ENCODE peak calls at places on chromosomes 4 and X, in nine cellular contexts. G is ascending aorta, F is NT2/D1, Q is NCI-H1092 treated with DMSO at 0.1 percent for 48 hours, O is mucosa of gallbladder, C is posterior cingulate gyrus, P is AG09309, U is KG1, T is iris pigment epithelial cell. Z is an unnamed sample.
A peak's percentile ranks its signal among the peaks of the same experiment; 100 is the strongest.

GRCh38 chr4:111991797-111992196 is 153.5 kb upstream of the FAM241A start:
- DNase-seq in G (no peak), F (no peak), Q (no peak), O (no peak), C (no peak), P (no peak), U (no peak), T (peak; percentile 82), Z (no peak)

GRCh38 chr4:3369781-3370660 is 71.7 kb upstream of the HGFAC start:
- DNase-seq in G (no peak), F (peak; percentile 66), Q (peak; percentile 76), O (peak; percentile 52), C (no peak), P (peak; percentile 80), U (peak; percentile 57), T (peak; percentile 92), Z (peak; percentile 44)

GRCh38 chr4:128228778-128229457 is 58.7 kb downstream of the PGRMC2 start:
- DNase-seq in G (no peak), F (no peak), Q (peak; percentile 21), O (no peak), C (no peak), P (peak; percentile 33), U (no peak), T (peak; percentile 24), Z (no peak)

GRCh38 chrX:148811236-148811635 is 310.8 kb downstream of the AFF2 start:
- DNase-seq in G (no peak), F (no peak), Q (no peak), O (no peak), C (no peak), P (no peak), U (no peak), T (no peak), Z (no peak)

GRCh38 chr4:187016101-187016500 is 292.4 kb upstream of the FAT1 start:
- DNase-seq in G (no peak), F (no peak), Q (no peak), O (no peak), C (no peak), P (no peak), U (no peak), T (no peak), Z (no peak)

GRCh38 chrX:150873616-150874015 is 24.9 kb downstream of the CD99L2 start:
- DNase-seq in G (peak; percentile 76), F (no peak), Q (no peak), O (no peak), C (no peak), P (no peak), U (no peak), T (peak; percentile 35), Z (peak; percentile 6)

GRCh38 chr4:143097751-143098150 is 87.0 kb upstream of the USP38 start:
- DNase-seq in G (no peak), F (no peak), Q (no peak), O (no peak), C (no peak), P (no peak), U (no peak), T (no peak), Z (no peak)

GRCh38 chrX:103656623-103657022 is 27.8 kb downstream of the TCEAL1 start:
- DNase-seq in G (no peak), F (no peak), Q (no peak), O (no peak), C (no peak), P (peak; percentile 56), U (no peak), T (peak; percentile 58), Z (no peak)

GRCh38 chrX:84993150-84993549 is 10.5 kb upstream of the APOOL start:
- DNase-seq in G (no peak), F (no peak), Q (no peak), O (no peak), C (no peak), P (no peak), U (no peak), T (no peak), Z (no peak)

GRCh38 chrX:53236025-53236679 is 11.1 kb upstream of the KDM5C start:
- DNase-seq in G (no peak), F (no peak), Q (no peak), O (no peak), C (no peak), P (no peak), U (no peak), T (no peak), Z (no peak)

GRCh38 chr4:146520894-146521542 is 722 bp downstream of the SLC10A7 start:
- DNase-seq in G (no peak), F (no peak), Q (peak; percentile 19), O (peak; percentile 16), C (no peak), P (peak; percentile 23), U (no peak), T (peak; percentile 82), Z (peak; percentile 6)

GRCh38 chr4:140372607-140373327 is 679 bp upstream of the SCOC start:
- DNase-seq in G (no peak), F (no peak), Q (peak; percentile 73), O (no peak), C (no peak), P (no peak), U (peak; percentile 43), T (peak; percentile 21), Z (peak; percentile 14)

GRCh38 chr4:146436423-146437162 is 85.1 kb downstream of the SLC10A7 start:
- DNase-seq in G (no peak), F (no peak), Q (no peak), O (no peak), C (no peak), P (no peak), U (no peak), T (peak; percentile 11), Z (no peak)

GRCh38 chrX:136306182-136306581 is 5.4 kb downstream of the ADGRG4 start:
- DNase-seq in G (no peak), F (no peak), Q (no peak), O (no peak), C (no peak), P (no peak), U (no peak), T (no peak), Z (no peak)

GRCh38 chr4:106444557-106444956 is 76.0 kb upstream of the GIMD1 start:
- DNase-seq in G (no peak), F (no peak), Q (no peak), O (no peak), C (no peak), P (peak; percentile 51), U (no peak), T (peak; percentile 66), Z (no peak)

GRCh38 chrX:109475174-109475891 is 6.6 kb downstream of the GUCY2F start:
- DNase-seq in G (no peak), F (no peak), Q (peak; percentile 46), O (peak; percentile 34), C (no peak), P (no peak), U (no peak), T (peak; percentile 40), Z (peak; percentile 3)

GRCh38 chrX:154352466-154352865 is 22.0 kb downstream of the FLNA start:
- DNase-seq in G (no peak), F (no peak), Q (no peak), O (no peak), C (no peak), P (no peak), U (no peak), T (no peak), Z (no peak)

GRCh38 chr4:6085028-6085942 is 67.1 kb upstream of the C4orf50 start:
- DNase-seq in G (no peak), F (no peak), Q (no peak), O (no peak), C (no peak), P (no peak), U (no peak), T (no peak), Z (no peak)

GRCh38 chr4:30801876-30802275 is 81.7 kb downstream of the PCDH7 start:
- DNase-seq in G (no peak), F (no peak), Q (no peak), O (no peak), C (no peak), P (no peak), U (no peak), T (no peak), Z (no peak)

GRCh38 chr4:3765271-3766206 is 646 bp upstream of the ADRA2C start:
- DNase-seq in G (peak; percentile 89), F (no peak), Q (peak; percentile 34), O (peak; percentile 30), C (peak; percentile 72), P (peak; percentile 4), U (peak; percentile 2), T (peak; percentile 80), Z (peak; percentile 30)

GRCh38 chr4:8082517-8083055 is 76.0 kb downstream of the ABLIM2 start:
- DNase-seq in G (no peak), F (no peak), Q (no peak), O (no peak), C (no peak), P (no peak), U (no peak), T (no peak), Z (no peak)

GRCh38 chr4:39124885-39125599 is 57.3 kb upstream of the WDR19 start:
- DNase-seq in G (no peak), F (no peak), Q (no peak), O (no peak), C (no peak), P (no peak), U (no peak), T (no peak), Z (no peak)

GRCh38 chrX:101078716-101079115 is at the start of gene TMEM35A:
- DNase-seq in G (no peak), F (peak; percentile 33), Q (peak; percentile 27), O (no peak), C (peak; percentile 36), P (no peak), U (no peak), T (peak; percentile 36), Z (no peak)

GRCh38 chr4:155403886-155404285 is 27.1 kb upstream of the MAP9 start:
- DNase-seq in G (no peak), F (peak; percentile 13), Q (peak; percentile 5), O (no peak), C (no peak), P (peak; percentile 14), U (no peak), T (peak; percentile 66), Z (no peak)

GRCh38 chr4:177123811-177124210 is 185.9 kb upstream of the NEIL3 start:
- DNase-seq in G (no peak), F (no peak), Q (no peak), O (no peak), C (no peak), P (no peak), U (no peak), T (no peak), Z (no peak)

GRCh38 chr4:10296730-10297129 is 160.5 kb downstream of the ZNF518B start:
- DNase-seq in G (no peak), F (peak; percentile 5), Q (no peak), O (no peak), C (no peak), P (no peak), U (no peak), T (no peak), Z (no peak)

GRCh38 chr4:156971623-156972369 is at the start of gene PDGFC:
- DNase-seq in G (peak; percentile 90), F (no peak), Q (peak; percentile 51), O (peak; percentile 76), C (peak; percentile 46), P (no peak), U (no peak), T (peak; percentile 85), Z (no peak)

GRCh38 chr4:153513596-153513995 is 47.4 kb downstream of the TMEM131L start:
- DNase-seq in G (no peak), F (no peak), Q (no peak), O (no peak), C (no peak), P (peak; percentile 55), U (no peak), T (peak; percentile 65), Z (no peak)

GRCh38 chr4:152038238-152038637 is 277.4 kb upstream of the GATB start:
- DNase-seq in G (no peak), F (no peak), Q (no peak), O (no peak), C (no peak), P (no peak), U (no peak), T (peak; percentile 62), Z (no peak)

GRCh38 chrX:15930585-15930984 is 76.0 kb upstream of the AP1S2 start:
- DNase-seq in G (no peak), F (no peak), Q (peak; percentile 59), O (no peak), C (no peak), P (peak; percentile 28), U (no peak), T (peak; percentile 36), Z (no peak)

GRCh38 chr4:10054571-10055041 is 33.3 kb upstream of the SLC2A9 start:
- DNase-seq in G (no peak), F (no peak), Q (no peak), O (no peak), C (no peak), P (no peak), U (no peak), T (no peak), Z (no peak)

Z was measured in activated naive CD8-positive, alpha-beta T cell treated with anti-CD3 and anti-CD28 coated beads for 36 hours.